ENCODE peak calls at places on chromosomes 2 and 18, in seven cellular contexts. One of them, this sample, is unnamed. For H3K27me3, the result is how much of the 10 kb centered on the place peaks cover.

GRCh38 chr18:63177259-63177658 is 142.3 kb downstream of the BCL2 start:
- DNase-seq in DND-41: no peak
- DNase-seq in uterus: no peak
- DNase-seq in cardiac muscle cell: no peak
- DNase-seq in lower lobe of right lung: no peak
- DNase-seq in sigmoid colon: no peak
- DNase-seq in body of pancreas: no peak
- DNase-seq in this sample: no peak

GRCh38 chr18:55794288-55795052 is 206.5 kb upstream of the TCF4 start:
- DNase-seq in DND-41: no peak
- DNase-seq in uterus: no peak
- DNase-seq in cardiac muscle cell: no peak
- DNase-seq in lower lobe of right lung: no peak
- DNase-seq in sigmoid colon: no peak
- DNase-seq in body of pancreas: no peak
- DNase-seq in this sample: no peak

GRCh38 chr18:63264871-63265270 is 54.7 kb downstream of the BCL2 start:
- DNase-seq in DND-41: no peak
- DNase-seq in uterus: no peak
- DNase-seq in cardiac muscle cell: no peak
- DNase-seq in lower lobe of right lung: peak
- DNase-seq in sigmoid colon: no peak
- DNase-seq in body of pancreas: peak
- DNase-seq in this sample: no peak

GRCh38 chr18:68362907-68363306 is 352.0 kb downstream of the TMX3 start:
- DNase-seq in DND-41: no peak
- DNase-seq in uterus: no peak
- DNase-seq in cardiac muscle cell: no peak
- DNase-seq in lower lobe of right lung: no peak
- DNase-seq in sigmoid colon: no peak
- DNase-seq in body of pancreas: no peak
- DNase-seq in this sample: no peak

GRCh38 chr2:218679119-218679518 is 7.2 kb downstream of the STK36 start:
- DNase-seq in DND-41: no peak
- DNase-seq in uterus: no peak
- DNase-seq in cardiac muscle cell: no peak
- DNase-seq in lower lobe of right lung: no peak
- DNase-seq in sigmoid colon: peak
- DNase-seq in body of pancreas: no peak
- DNase-seq in this sample: no peak

GRCh38 chr2:29269095-29270090 is 154.2 kb downstream of the CLIP4 start:
- DNase-seq in DND-41: no peak
- DNase-seq in uterus: no peak
- DNase-seq in cardiac muscle cell: no peak
- DNase-seq in lower lobe of right lung: no peak
- DNase-seq in sigmoid colon: peak
- DNase-seq in body of pancreas: no peak
- DNase-seq in this sample: no peak

GRCh38 chr2:213065583-213066444 is 85.6 kb downstream of the IKZF2 start:
- DNase-seq in DND-41: peak
- DNase-seq in uterus: no peak
- DNase-seq in cardiac muscle cell: peak
- DNase-seq in lower lobe of right lung: peak
- DNase-seq in sigmoid colon: no peak
- DNase-seq in body of pancreas: peak
- DNase-seq in this sample: no peak

GRCh38 chr2:238649123-238649522 is 198.8 kb upstream of the TWIST2 start:
- DNase-seq in DND-41: no peak
- DNase-seq in uterus: no peak
- DNase-seq in cardiac muscle cell: no peak
- DNase-seq in lower lobe of right lung: no peak
- DNase-seq in sigmoid colon: no peak
- DNase-seq in body of pancreas: no peak
- DNase-seq in this sample: no peak

GRCh38 chr2:239963646-239964205 is 61.4 kb downstream of the NDUFA10 start:
- DNase-seq in DND-41: no peak
- DNase-seq in uterus: no peak
- DNase-seq in cardiac muscle cell: no peak
- DNase-seq in lower lobe of right lung: no peak
- DNase-seq in sigmoid colon: peak
- DNase-seq in body of pancreas: peak
- DNase-seq in this sample: no peak

GRCh38 chr2:10844083-10844482 is 31.5 kb upstream of the PDIA6 start:
- DNase-seq in DND-41: no peak
- DNase-seq in uterus: no peak
- DNase-seq in cardiac muscle cell: peak
- DNase-seq in lower lobe of right lung: peak
- DNase-seq in sigmoid colon: peak
- DNase-seq in body of pancreas: peak
- DNase-seq in this sample: no peak

GRCh38 chr18:36594621-36595020 is 234.2 kb downstream of the TPGS2 start:
- DNase-seq in DND-41: no peak
- DNase-seq in uterus: no peak
- DNase-seq in cardiac muscle cell: no peak
- DNase-seq in lower lobe of right lung: no peak
- DNase-seq in sigmoid colon: no peak
- DNase-seq in body of pancreas: no peak
- DNase-seq in this sample: no peak

GRCh38 chr2:767440-767839 is 90.2 kb upstream of the TMEM18 start:
- DNase-seq in DND-41: peak
- DNase-seq in uterus: no peak
- DNase-seq in cardiac muscle cell: no peak
- DNase-seq in lower lobe of right lung: no peak
- DNase-seq in sigmoid colon: no peak
- DNase-seq in body of pancreas: no peak
- DNase-seq in this sample: peak

GRCh38 chr2:152624805-152625204 is 92.5 kb downstream of the PRPF40A start:
- DNase-seq in DND-41: no peak
- DNase-seq in uterus: no peak
- DNase-seq in cardiac muscle cell: no peak
- DNase-seq in lower lobe of right lung: no peak
- DNase-seq in sigmoid colon: no peak
- DNase-seq in body of pancreas: no peak
- DNase-seq in this sample: no peak

GRCh38 chr18:76354348-76354747 is 140.7 kb downstream of the ZNF516 start:
- DNase-seq in DND-41: no peak
- DNase-seq in uterus: peak
- DNase-seq in cardiac muscle cell: peak
- DNase-seq in lower lobe of right lung: no peak
- DNase-seq in sigmoid colon: peak
- DNase-seq in body of pancreas: no peak
- DNase-seq in this sample: no peak

GRCh38 chr2:220504890-220505564 is 877.6 kb downstream of the SLC4A3 start:
- DNase-seq in DND-41: no peak
- DNase-seq in uterus: no peak
- DNase-seq in cardiac muscle cell: peak
- DNase-seq in lower lobe of right lung: no peak
- DNase-seq in sigmoid colon: no peak
- DNase-seq in body of pancreas: no peak
- DNase-seq in this sample: no peak

GRCh38 chr2:211062213-211062612 is 505.8 kb downstream of the CPS1 start:
- DNase-seq in DND-41: no peak
- DNase-seq in uterus: no peak
- DNase-seq in cardiac muscle cell: no peak
- DNase-seq in lower lobe of right lung: no peak
- DNase-seq in sigmoid colon: no peak
- DNase-seq in body of pancreas: no peak
- DNase-seq in this sample: no peak

GRCh38 chr2:224157655-224158054 is 118.6 kb upstream of the SERPINE2 start:
- DNase-seq in DND-41: no peak
- DNase-seq in uterus: no peak
- DNase-seq in cardiac muscle cell: no peak
- DNase-seq in lower lobe of right lung: no peak
- DNase-seq in sigmoid colon: no peak
- DNase-seq in body of pancreas: no peak
- DNase-seq in this sample: no peak

GRCh38 chr2:1049691-1050090 is 99.0 kb downstream of the SNTG2 start:
- DNase-seq in DND-41: no peak
- DNase-seq in uterus: no peak
- DNase-seq in cardiac muscle cell: no peak
- DNase-seq in lower lobe of right lung: no peak
- DNase-seq in sigmoid colon: no peak
- DNase-seq in body of pancreas: no peak
- DNase-seq in this sample: no peak

GRCh38 chr18:36849288-36850011 is 20.5 kb downstream of the KIAA1328 start:
- DNase-seq in DND-41: no peak
- DNase-seq in uterus: no peak
- DNase-seq in cardiac muscle cell: peak
- DNase-seq in lower lobe of right lung: no peak
- DNase-seq in sigmoid colon: no peak
- DNase-seq in body of pancreas: no peak
- DNase-seq in this sample: no peak

GRCh38 chr2:11419781-11420180 is 46.2 kb downstream of the E2F6 start:
- DNase-seq in DND-41: no peak
- DNase-seq in uterus: no peak
- DNase-seq in cardiac muscle cell: peak
- DNase-seq in lower lobe of right lung: no peak
- DNase-seq in sigmoid colon: no peak
- DNase-seq in body of pancreas: no peak
- DNase-seq in this sample: no peak

GRCh38 chr2:173030541-173031485 is 44.8 kb upstream of the MAP3K20 start:
- DNase-seq in DND-41: no peak
- DNase-seq in uterus: no peak
- DNase-seq in cardiac muscle cell: no peak
- DNase-seq in lower lobe of right lung: no peak
- DNase-seq in sigmoid colon: no peak
- DNase-seq in body of pancreas: no peak
- DNase-seq in this sample: no peak

GRCh38 chr2:78992807-78993517 is 32.5 kb upstream of the REG3G start:
- DNase-seq in DND-41: no peak
- DNase-seq in uterus: no peak
- DNase-seq in cardiac muscle cell: no peak
- DNase-seq in lower lobe of right lung: peak
- DNase-seq in sigmoid colon: no peak
- DNase-seq in body of pancreas: peak
- DNase-seq in this sample: no peak
- TF ChIP-seq CTCF in DND-41: no peak
- TF ChIP-seq CTCF in uterus: no peak
- TF ChIP-seq CTCF in cardiac muscle cell: no peak
- TF ChIP-seq CTCF in lower lobe of right lung: no peak
- TF ChIP-seq CTCF in sigmoid colon: no peak
- TF ChIP-seq CTCF in body of pancreas: no peak
- TF ChIP-seq CTCF in this sample: no peak

GRCh38 chr2:26514045-26514444 is 36.1 kb upstream of the OTOF start:
- DNase-seq in DND-41: no peak
- DNase-seq in uterus: no peak
- DNase-seq in cardiac muscle cell: no peak
- DNase-seq in lower lobe of right lung: no peak
- DNase-seq in sigmoid colon: no peak
- DNase-seq in body of pancreas: no peak
- DNase-seq in this sample: no peak

GRCh38 chr2:26509141-26509540 is 31.2 kb upstream of the OTOF start:
- DNase-seq in DND-41: no peak
- DNase-seq in uterus: no peak
- DNase-seq in cardiac muscle cell: no peak
- DNase-seq in lower lobe of right lung: no peak
- DNase-seq in sigmoid colon: no peak
- DNase-seq in body of pancreas: no peak
- DNase-seq in this sample: no peak

GRCh38 chr2:26513261-26513660 is 35.3 kb upstream of the OTOF start:
- DNase-seq in DND-41: no peak
- DNase-seq in uterus: no peak
- DNase-seq in cardiac muscle cell: no peak
- DNase-seq in lower lobe of right lung: no peak
- DNase-seq in sigmoid colon: no peak
- DNase-seq in body of pancreas: no peak
- DNase-seq in this sample: no peak

GRCh38 chr2:26511466-26511865 is 33.5 kb upstream of the OTOF start:
- DNase-seq in DND-41: no peak
- DNase-seq in uterus: no peak
- DNase-seq in cardiac muscle cell: no peak
- DNase-seq in lower lobe of right lung: no peak
- DNase-seq in sigmoid colon: no peak
- DNase-seq in body of pancreas: no peak
- DNase-seq in this sample: no peak

GRCh38 chr2:26510344-26510973 is 32.5 kb upstream of the OTOF start:
- DNase-seq in DND-41: no peak
- DNase-seq in uterus: no peak
- DNase-seq in cardiac muscle cell: no peak
- DNase-seq in lower lobe of right lung: no peak
- DNase-seq in sigmoid colon: no peak
- DNase-seq in body of pancreas: no peak
- DNase-seq in this sample: no peak
- H3K27me3 ChIP-seq in DND-41: under half
- H3K27me3 ChIP-seq in uterus: under half
- H3K27me3 ChIP-seq in cardiac muscle cell: under half
- H3K27me3 ChIP-seq in lower lobe of right lung: under half
- H3K27me3 ChIP-seq in sigmoid colon: under half
- H3K27me3 ChIP-seq in body of pancreas: under half
- H3K27me3 ChIP-seq in this sample: under half

GRCh38 chr2:105376789-105377231 is 22.0 kb downstream of the FHL2 start:
- DNase-seq in DND-41: no peak
- DNase-seq in uterus: no peak
- DNase-seq in cardiac muscle cell: peak
- DNase-seq in lower lobe of right lung: no peak
- DNase-seq in sigmoid colon: no peak
- DNase-seq in body of pancreas: no peak
- DNase-seq in this sample: no peak
- TF ChIP-seq CTCF in DND-41: no peak
- TF ChIP-seq CTCF in uterus: no peak
- TF ChIP-seq CTCF in cardiac muscle cell: no peak
- TF ChIP-seq CTCF in lower lobe of right lung: no peak
- TF ChIP-seq CTCF in sigmoid colon: no peak
- TF ChIP-seq CTCF in body of pancreas: no peak
- TF ChIP-seq CTCF in this sample: no peak

GRCh38 chr18:59691046-59691395 is 6.2 kb downstream of the CCBE1 start:
- DNase-seq in DND-41: peak
- DNase-seq in uterus: no peak
- DNase-seq in cardiac muscle cell: peak
- DNase-seq in lower lobe of right lung: no peak
- DNase-seq in sigmoid colon: no peak
- DNase-seq in body of pancreas: no peak
- DNase-seq in this sample: no peak
- H3K27me3 ChIP-seq in DND-41: under half
- H3K27me3 ChIP-seq in uterus: under half
- H3K27me3 ChIP-seq in cardiac muscle cell: half or more
- H3K27me3 ChIP-seq in lower lobe of right lung: under half
- H3K27me3 ChIP-seq in sigmoid colon: under half
- H3K27me3 ChIP-seq in body of pancreas: under half
- H3K27me3 ChIP-seq in this sample: under half